ENCODE peak calls at places on chromosomes 7 and 10, in four cellular contexts. O, X, Z and D are unnamed samples.

GRCh38 chr10:122780391-122780790 is 65.3 kb downstream of the CUZD1 start:
- DNase-seq in O (no peak), X (no peak), Z (no peak), D (no peak)

GRCh38 chr7:18231854-18232253 is 204.2 kb upstream of the PRPS1L1 start:
- DNase-seq in O (no peak), X (no peak), Z (no peak), D (no peak)

GRCh38 chr10:95440756-95441546 is 120.2 kb downstream of the SORBS1 start:
- DNase-seq in O (no peak), X (no peak), Z (no peak), D (no peak)

GRCh38 chr10:122660696-122661095 is 39.0 kb downstream of the C10orf120 start:
- DNase-seq in O (no peak), X (no peak), Z (no peak), D (no peak)

GRCh38 chr7:18547509-18548187 is 52.1 kb downstream of the HDAC9 start:
- DNase-seq in O (no peak), X (no peak), Z (no peak), D (no peak)

GRCh38 chr10:44985175-44985681 is 6.6 kb upstream of the DEPP1 start:
- DNase-seq in O (no peak), X (no peak), Z (no peak), D (no peak)

GRCh38 chr7:55405856-55406541 is 40.9 kb downstream of the LANCL2 start:
- DNase-seq in O (no peak), X (no peak), Z (no peak), D (no peak)

GRCh38 chr7:4006687-4007086 is 675.4 kb upstream of the FOXK1 start:
- DNase-seq in O (no peak), X (no peak), Z (no peak), D (no peak)

GRCh38 chr7:1144269-1144771 is 15.7 kb downstream of the ZFAND2A start:
- DNase-seq in O (no peak), X (peak), Z (no peak), D (peak)

GRCh38 chr10:129500617-129501339 is 33.7 kb downstream of the MGMT start:
- DNase-seq in O (no peak), X (no peak), Z (no peak), D (no peak)

GRCh38 chr10:132449051-132449825 is 52.2 kb downstream of the PWWP2B start:
- DNase-seq in O (no peak), X (peak), Z (no peak), D (peak)

GRCh38 chr7:34596887-34597286 is 61.1 kb upstream of the NPSR1 start:
- DNase-seq in O (no peak), X (no peak), Z (no peak), D (no peak)

GRCh38 chr10:103845983-103846382 is 9.4 kb downstream of the SH3PXD2A start:
- DNase-seq in O (no peak), X (no peak), Z (no peak), D (peak)

GRCh38 chr7:131298608-131298992 is 29.1 kb upstream of the MKLN1 start:
- DNase-seq in O (no peak), X (no peak), Z (no peak), D (no peak)

GRCh38 chr7:499853-500485 is 19.7 kb downstream of the PDGFA start:
- DNase-seq in O (no peak), X (no peak), Z (no peak), D (peak)

GRCh38 chr7:133770863-133771492 is 356.2 kb upstream of the LRGUK start:
- DNase-seq in O (no peak), X (no peak), Z (peak), D (no peak)

GRCh38 chr10:125783408-125783807 is 7.8 kb upstream of the MMP21 start:
- DNase-seq in O (no peak), X (no peak), Z (no peak), D (no peak)

GRCh38 chr10:28925154-28925663 is 247.9 kb downstream of the BAMBI start:
- DNase-seq in O (no peak), X (peak), Z (no peak), D (no peak)

GRCh38 chr10:92972066-92972870 is 88.3 kb upstream of the CYP26C1 start:
- DNase-seq in O (peak), X (no peak), Z (peak), D (no peak)

GRCh38 chr7:50502947-50503346 is 52.8 kb upstream of the FIGNL1 start:
- DNase-seq in O (no peak), X (no peak), Z (no peak), D (no peak)

GRCh38 chr7:39663263-39663662 is 39.9 kb downstream of the RALA start:
- DNase-seq in O (no peak), X (no peak), Z (no peak), D (no peak)

GRCh38 chr10:68829494-68829893 is 2.2 kb downstream of the STOX1 start:
- DNase-seq in O (no peak), X (no peak), Z (no peak), D (no peak)

GRCh38 chr10:123236122-123236521 is 81.9 kb downstream of the BUB3 start:
- DNase-seq in O (no peak), X (no peak), Z (no peak), D (no peak)

GRCh38 chr7:132518102-132518838 is 58.0 kb downstream of the PLXNA4 start:
- DNase-seq in O (no peak), X (no peak), Z (no peak), D (no peak)

GRCh38 chr7:121499526-121500123 is 103.5 kb upstream of the FAM3C start:
- DNase-seq in O (no peak), X (no peak), Z (no peak), D (no peak)

GRCh38 chr7:64180989-64181388 is 26.0 kb upstream of the ZNF735 start:
- DNase-seq in O (no peak), X (no peak), Z (no peak), D (no peak)

GRCh38 chr7:101875215-101875846 is 57.9 kb downstream of the CUX1 start:
- DNase-seq in O (no peak), X (no peak), Z (no peak), D (no peak)

GRCh38 chr7:132004528-132004927 is 448.1 kb upstream of the PODXL start:
- DNase-seq in O (no peak), X (peak), Z (no peak), D (peak)